ENCODE peak calls at places on chromosomes 5 and 9, in eight cellular contexts. C is fibroblast of the aortic adventitia; F is RWPE1; G is GM03348; R is lower leg skin; M is naive thymus-derived CD4-positive, alpha-beta T cell; X is cardiac fibroblast; Z is glutamatergic neuron. K is an unnamed sample.

GRCh38 chr9:108478431-108478837 is 377.4 kb downstream of the ACTL7B start:
- DNase-seq in C (peak), F (peak), G (peak), R (peak), M (no peak), X (peak), Z (no peak), K (no peak)

GRCh38 chr5:131825404-131826013 is 28.7 kb upstream of the FNIP1 start:
- DNase-seq in C (no peak), F (no peak), G (no peak), R (no peak), M (no peak), X (no peak), Z (no peak), K (no peak)

GRCh38 chr5:82183828-82184227 is 94.3 kb downstream of the RPS23 start:
- DNase-seq in C (peak), F (peak), G (no peak), R (peak), M (no peak), X (peak), Z (no peak), K (no peak)

GRCh38 chr5:175555168-175555745 is 76.9 kb downstream of the SFXN1 start:
- DNase-seq in C (no peak), F (no peak), G (no peak), R (no peak), M (no peak), X (no peak), Z (no peak), K (no peak)

GRCh38 chr9:17958363-17958762 is 379.5 kb downstream of the SH3GL2 start:
- DNase-seq in C (no peak), F (no peak), G (no peak), R (no peak), M (no peak), X (no peak), Z (no peak), K (no peak)

GRCh38 chr5:150534811-150535210 is 26.9 kb downstream of the NDST1 start:
- DNase-seq in C (no peak), F (no peak), G (no peak), R (no peak), M (no peak), X (no peak), Z (no peak), K (no peak)

GRCh38 chr9:127664324-127664677 is 42.5 kb upstream of the CFAP157 start:
- DNase-seq in C (no peak), F (no peak), G (no peak), R (no peak), M (no peak), X (no peak), Z (no peak), K (no peak)

GRCh38 chr5:75509956-75510355 is 1.5 kb downstream of the CERT1 start:
- DNase-seq in C (peak), F (peak), G (peak), R (peak), M (no peak), X (peak), Z (no peak), K (peak)

GRCh38 chr5:149658299-149658698 is 71.8 kb upstream of the PPARGC1B start:
- DNase-seq in C (no peak), F (no peak), G (no peak), R (no peak), M (no peak), X (no peak), Z (no peak), K (no peak)

GRCh38 chr9:5851445-5851844 is 18.5 kb upstream of the ERMP1 start:
- DNase-seq in C (peak), F (peak), G (peak), R (no peak), M (no peak), X (peak), Z (no peak), K (no peak)

GRCh38 chr5:180113660-180114303 is 42.2 kb upstream of the RNF130 start:
- DNase-seq in C (no peak), F (no peak), G (no peak), R (no peak), M (no peak), X (no peak), Z (no peak), K (no peak)

GRCh38 chr9:130034570-130034969 is 8.4 kb downstream of the FNBP1 start:
- DNase-seq in C (peak), F (no peak), G (peak), R (no peak), M (no peak), X (peak), Z (no peak), K (peak)

GRCh38 chr5:32190094-32190493 is 16.0 kb upstream of the GOLPH3 start:
- DNase-seq in C (peak), F (no peak), G (peak), R (no peak), M (no peak), X (peak), Z (no peak), K (no peak)

GRCh38 chr9:96021616-96022444 is 146.3 kb downstream of the ERCC6L2 start:
- DNase-seq in C (no peak), F (no peak), G (peak), R (no peak), M (no peak), X (no peak), Z (peak), K (no peak)

GRCh38 chr5:149175346-149176113 is 34.2 kb downstream of the ABLIM3 start:
- DNase-seq in C (no peak), F (no peak), G (no peak), R (peak), M (no peak), X (no peak), Z (peak), K (no peak)

GRCh38 chr9:134634667-134635230 is 6.9 kb upstream of the COL5A1 start:
- DNase-seq in C (no peak), F (no peak), G (no peak), R (no peak), M (no peak), X (no peak), Z (peak), K (no peak)

GRCh38 chr9:109098960-109099308 is 20.8 kb downstream of the TMEM245 start:
- DNase-seq in C (no peak), F (no peak), G (no peak), R (no peak), M (no peak), X (no peak), Z (no peak), K (no peak)

GRCh38 chr5:33817301-33817700 is 74.5 kb downstream of the ADAMTS12 start:
- DNase-seq in C (no peak), F (no peak), G (no peak), R (no peak), M (no peak), X (peak), Z (no peak), K (no peak)

K was measured in hepatic stellate cell.